ENCODE peak calls at places on chromosomes 11 and 22, in ten cellular contexts. S, I, T, M, H, X, J, V, Q and P are unnamed samples.

GRCh38 chr11:108931168-108931567 is 266.3 kb downstream of the DDX10 start:
- DNase-seq in S (no peak), I (no peak), T (no peak), M (no peak), H (no peak), X (no peak), J (no peak), V (peak; percentile 92), Q (no peak), P (no peak)

GRCh38 chr22:43396934-43397457 is 14.8 kb upstream of the MPPED1 start:
- DNase-seq in S (no peak), I (no peak), T (no peak), M (no peak), H (no peak), X (no peak), J (no peak), V (no peak), Q (no peak), P (no peak)

GRCh38 chr11:57312511-57313021 is 12.2 kb downstream of the TNKS1BP1 start:
- DNase-seq in S (no peak), I (no peak), T (no peak), M (no peak), H (no peak), X (no peak), J (no peak), V (peak; percentile 15), Q (no peak), P (no peak)

GRCh38 chr11:111602865-111603632 is 800 bp downstream of the SIK2 start:
- DNase-seq in S (no peak), I (peak; percentile 20), T (peak; percentile 59), M (peak; percentile 43), H (peak; percentile 44), X (peak; percentile 71), J (no peak), V (peak; percentile 40), Q (no peak), P (no peak)

GRCh38 chr11:12669930-12670329 is 4.3 kb upstream of the TEAD1 start:
- DNase-seq in S (no peak), I (no peak), T (no peak), M (no peak), H (no peak), X (peak; percentile 73), J (no peak), V (peak; percentile 79), Q (no peak), P (no peak)

GRCh38 chr22:28978863-28979799 is 82.5 kb downstream of the C22orf31 start:
- DNase-seq in S (no peak), I (no peak), T (no peak), M (no peak), H (no peak), X (no peak), J (no peak), V (no peak), Q (no peak), P (no peak)

GRCh38 chr11:124938206-124938765 is 2.4 kb upstream of the HEPACAM start:
- DNase-seq in S (no peak), I (no peak), T (no peak), M (no peak), H (no peak), X (peak; percentile 28), J (no peak), V (no peak), Q (no peak), P (no peak)

GRCh38 chr11:46896719-46897406 is 21.5 kb downstream of the LRP4 start:
- DNase-seq in S (no peak), I (peak; percentile 53), T (no peak), M (no peak), H (peak; percentile 18), X (peak; percentile 79), J (no peak), V (peak; percentile 72), Q (peak; percentile 36), P (no peak)

GRCh38 chr11:6898911-6899310 is 6.6 kb upstream of the OR2D2 start:
- DNase-seq in S (no peak), I (no peak), T (no peak), M (no peak), H (no peak), X (no peak), J (no peak), V (no peak), Q (no peak), P (no peak)

GRCh38 chr11:6895010-6895409 is 2.7 kb upstream of the OR2D2 start:
- DNase-seq in S (no peak), I (no peak), T (no peak), M (no peak), H (no peak), X (no peak), J (no peak), V (no peak), Q (no peak), P (no peak)

DNA sequence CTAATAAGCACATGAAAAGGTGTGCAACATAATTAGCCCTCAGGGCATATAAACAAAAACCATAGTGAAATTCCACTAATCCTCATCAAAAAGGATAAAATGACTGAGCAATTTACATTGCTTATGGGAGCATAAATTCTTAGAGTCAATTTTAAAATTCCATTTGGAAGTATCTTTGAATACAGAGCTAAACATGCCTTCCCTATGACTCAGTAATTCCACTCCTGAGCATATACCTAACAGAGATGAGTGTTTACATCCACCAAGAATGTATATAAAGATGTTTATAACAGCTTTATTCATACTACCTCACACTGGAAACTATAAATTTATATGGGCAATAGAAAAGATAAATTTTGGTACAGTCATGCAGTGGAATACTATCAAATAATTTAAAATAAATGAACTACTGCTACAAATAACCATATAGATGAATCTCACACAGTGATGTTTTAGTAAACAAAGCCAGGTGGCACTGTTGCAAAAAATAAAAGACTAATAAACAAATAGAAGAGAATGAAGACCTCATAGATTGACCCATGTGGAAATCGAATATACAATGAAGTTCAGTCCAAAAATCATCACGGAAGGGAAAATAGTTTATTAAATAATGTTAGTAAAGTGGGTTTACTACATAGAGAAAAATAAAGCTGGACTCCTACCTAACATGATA is 8.2 kb upstream of the OR2D2 start:
- DNase-seq in S (no peak), I (no peak), T (no peak), M (no peak), H (no peak), X (peak; percentile 3), J (no peak), V (peak; percentile 30), Q (no peak), P (no peak)
- TF ChIP-seq CTCF in S (no peak), I (no peak), T (peak; percentile 6), M (no peak), H (peak; percentile 17), X (no peak), J (no peak), V (peak; percentile 43), Q (no peak), P (no peak)

DNA sequence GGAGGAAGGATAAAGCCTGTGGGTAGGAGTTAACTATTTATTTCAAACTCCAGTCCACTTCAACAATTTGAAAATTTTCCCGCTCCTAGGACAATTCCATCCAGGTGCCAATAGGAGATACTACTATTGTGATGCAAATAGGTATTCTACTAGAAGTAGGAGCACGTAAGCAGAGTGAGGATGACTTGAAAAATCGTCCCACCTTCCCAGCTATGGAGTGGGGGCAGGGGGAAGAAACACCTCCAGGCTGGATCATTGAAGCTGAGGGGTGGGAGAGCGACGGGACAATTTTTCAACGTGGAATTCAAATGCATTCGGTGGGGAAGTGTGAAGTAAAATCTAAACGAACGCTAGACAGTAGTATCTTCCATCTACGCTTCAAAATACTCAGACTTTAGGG is 612 bp upstream of the ARHGAP42 start:
- DNase-seq in S (no peak), I (no peak), T (no peak), M (no peak), H (no peak), X (no peak), J (no peak), V (no peak), Q (no peak), P (no peak)
- H3K4me3 ChIP-seq in S (peak overlapping the region; percentile 87), I (no peak overlapping the region), T (peak overlapping the region; percentile 74), M (peak overlapping the region; percentile 82), H (peak overlapping the region; percentile 55), X (peak overlapping the region; percentile 71), J (peak overlapping the region; percentile 87), V (peak overlapping the region; percentile 87), Q (no peak overlapping the region), P (peak overlapping the region; percentile 74)

GRCh38 chr22:37731804-37732471 is 35.1 kb downstream of the TRIOBP start:
- DNase-seq in S (no peak), I (peak; percentile 83), T (no peak), M (peak; percentile 28), H (no peak), X (no peak), J (no peak), V (no peak), Q (no peak), P (no peak)
- TF ChIP-seq CTCF in S (no peak), I (peak; percentile 19), T (no peak), M (peak; percentile 21), H (no peak), X (peak; percentile 34), J (no peak), V (no peak), Q (no peak), P (peak; percentile 14)

GRCh38 chr11:93213622-93214021 is 15.8 kb upstream of the SLC36A4 start:
- DNase-seq in S (no peak), I (no peak), T (no peak), M (no peak), H (no peak), X (no peak), J (no peak), V (no peak), Q (no peak), P (no peak)

GRCh38 chr11:93208663-93209270 is 11.0 kb upstream of the SLC36A4 start:
- DNase-seq in S (no peak), I (no peak), T (no peak), M (no peak), H (no peak), X (no peak), J (no peak), V (no peak), Q (no peak), P (no peak)

GRCh38 chr11:93212094-93212493 is 14.3 kb upstream of the SLC36A4 start:
- DNase-seq in S (no peak), I (no peak), T (no peak), M (no peak), H (no peak), X (no peak), J (no peak), V (no peak), Q (no peak), P (no peak)

GRCh38 chr11:93209476-93209875 is 11.7 kb upstream of the SLC36A4 start:
- DNase-seq in S (no peak), I (no peak), T (no peak), M (no peak), H (no peak), X (no peak), J (no peak), V (no peak), Q (no peak), P (no peak)
- H3K4me3 ChIP-seq in S (no peak overlapping the region), I (no peak overlapping the region), T (no peak overlapping the region), M (no peak overlapping the region), H (no peak overlapping the region), X (no peak overlapping the region), J (no peak overlapping the region), V (no peak overlapping the region), Q (no peak overlapping the region), P (no peak overlapping the region)

DNA sequence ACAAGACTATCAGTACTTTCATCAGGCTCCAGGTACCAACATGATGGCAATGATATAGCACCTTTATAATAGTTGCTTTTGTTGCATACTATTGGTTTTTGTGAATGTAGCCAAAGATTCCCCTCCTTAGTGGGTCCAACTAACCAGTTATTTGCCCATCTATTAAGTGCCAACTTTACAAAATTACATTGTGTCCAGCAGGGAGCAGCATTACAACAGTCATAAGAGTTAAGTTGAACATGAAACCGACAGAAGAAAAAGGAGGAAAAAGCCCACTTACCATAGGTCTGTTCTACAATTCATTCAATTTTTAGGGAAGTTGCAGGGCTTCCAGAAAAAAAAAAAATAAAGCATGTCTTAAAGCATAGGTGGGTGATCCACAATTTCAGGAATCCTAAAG is 21.6 kb downstream of the IMMP1L start:
- DNase-seq in S (no peak), I (peak; percentile 26), T (no peak), M (no peak), H (peak; percentile 7), X (peak; percentile 88), J (peak; percentile 10), V (peak; percentile 70), Q (peak; percentile 74), P (peak; percentile 14)
- TF ChIP-seq CTCF in S (peak; percentile 30), I (peak; percentile 3), T (peak; percentile 38), M (peak; percentile 38), H (peak; percentile 60), X (peak; percentile 53), J (peak; percentile 44), V (peak; percentile 72), Q (peak; percentile 24), P (peak; percentile 48)